ENCODE peak calls at places on chromosomes 3 and 15, in nine cellular contexts. J is Caco-2; A is left ventricle myocardium inferior; H is activated CD4-positive, alpha-beta T cell treated with anti-CD3 and anti-CD28 coated beads for 24 hours; N is cardiac fibroblast; P is NCI-H460; R is iPS-NIHi11; L is Kasumi-1; I is NCI-H226. T is an unnamed sample.

GRCh38 chr3:85691196-85691595 is 732.4 kb downstream of the CADM2 start:
- DNase-seq in R (no peak), J (no peak), N (no peak), I (no peak), P (no peak), L (no peak), A (no peak), H (no peak), T (no peak)

GRCh38 chr3:44439499-44440295 is 37.8 kb downstream of the ZNF445 start:
- DNase-seq in J (no peak), H (peak), N (peak), A (peak), P (no peak), I (peak), L (peak), R (no peak), T (no peak)

GRCh38 chr3:52606373-52607085 is 70.1 kb downstream of the UQCC5 start:
- DNase-seq in H (no peak), P (peak), A (no peak), R (peak), L (no peak), J (peak), I (peak), N (peak), T (no peak)

GRCh38 chr15:96887730-96888129 is 557.2 kb downstream of the NR2F2 start:
- DNase-seq in I (peak), H (no peak), R (no peak), P (no peak), N (no peak), J (no peak), A (no peak), L (no peak), T (no peak)

GRCh38 chr3:64922213-64922612 is 234.4 kb upstream of the ADAMTS9 start:
- DNase-seq in J (no peak), P (no peak), I (no peak), A (no peak), L (no peak), N (no peak), R (no peak), H (no peak), T (no peak)

GRCh38 chr15:39756806-39757522 is 25.7 kb downstream of the FSIP1 start:
- DNase-seq in H (no peak), L (peak), P (peak), J (peak), N (peak), R (peak), A (no peak), I (no peak), T (no peak)

GRCh38 chr3:71369733-71370391 is 213.7 kb downstream of the FOXP1 start:
- DNase-seq in J (no peak), N (peak), H (no peak), L (no peak), I (peak), P (no peak), A (no peak), R (no peak), T (no peak)

GRCh38 chr3:126424039-126424717 is 29.5 kb downstream of the CFAP100 start:
- DNase-seq in J (no peak), P (no peak), A (no peak), I (no peak), L (no peak), H (no peak), R (no peak), N (no peak), T (no peak)

GRCh38 chr3:111717601-111718000 is 122.5 kb upstream of the ZBED2 start:
- DNase-seq in H (peak), A (peak), I (peak), R (peak), P (peak), L (peak), J (peak), N (peak), T (peak)

GRCh38 chr3:43497405-43497804 is 124.4 kb downstream of the ANO10 start:
- DNase-seq in J (no peak), P (no peak), I (no peak), R (no peak), A (no peak), L (no peak), H (no peak), N (no peak), T (no peak)

GRCh38 chr3:189948724-189949045 is 172.0 kb downstream of the P3H2 start:
- DNase-seq in I (no peak), N (no peak), J (no peak), P (no peak), A (no peak), H (no peak), L (no peak), R (no peak), T (no peak)